ENCODE peak calls at places on chromosomes 7 and 10, in ten cellular contexts. One of them, this sample, is unnamed.

GRCh38 chr10:13971586-13972475 is 358.9 kb downstream of the FRMD4A start:
- DNase-seq in left ventricle myocardium inferior: no peak
- DNase-seq in MM.1S: no peak
- DNase-seq in OCI-LY7: no peak
- DNase-seq in cardiac muscle cell: peak; percentile 57
- DNase-seq in psoas muscle: no peak
- DNase-seq in neural progenitor cell: no peak
- DNase-seq in uterus: no peak
- DNase-seq in heart right ventricle: no peak
- DNase-seq in GM06990: no peak
- DNase-seq in this sample: no peak

GRCh38 chr10:114281006-114281405 is 42.0 kb downstream of the VWA2 start:
- DNase-seq in OCI-LY7: no peak
- DNase-seq in cardiac muscle cell: no peak
- DNase-seq in heart right ventricle: no peak
- DNase-seq in left ventricle myocardium inferior: no peak
- DNase-seq in MM.1S: no peak
- DNase-seq in psoas muscle: no peak
- DNase-seq in uterus: no peak
- DNase-seq in neural progenitor cell: no peak
- DNase-seq in GM06990: no peak
- DNase-seq in this sample: no peak

GRCh38 chr10:125684583-125684982 is 1.6 kb upstream of the TEX36 start:
- DNase-seq in psoas muscle: no peak
- DNase-seq in uterus: no peak
- DNase-seq in heart right ventricle: no peak
- DNase-seq in cardiac muscle cell: no peak
- DNase-seq in left ventricle myocardium inferior: no peak
- DNase-seq in neural progenitor cell: no peak
- DNase-seq in MM.1S: no peak
- DNase-seq in GM06990: no peak
- DNase-seq in OCI-LY7: no peak
- DNase-seq in this sample: no peak

GRCh38 chr7:96778263-96778662 is 68.6 kb upstream of the SEM1 start:
- DNase-seq in neural progenitor cell: peak; percentile 29
- DNase-seq in cardiac muscle cell: no peak
- DNase-seq in left ventricle myocardium inferior: no peak
- DNase-seq in psoas muscle: no peak
- DNase-seq in MM.1S: no peak
- DNase-seq in heart right ventricle: no peak
- DNase-seq in OCI-LY7: peak; percentile 2
- DNase-seq in GM06990: no peak
- DNase-seq in uterus: no peak
- DNase-seq in this sample: no peak

GRCh38 chr7:45597286-45597984 is 23.3 kb downstream of the ADCY1 start:
- DNase-seq in neural progenitor cell: no peak
- DNase-seq in MM.1S: no peak
- DNase-seq in GM06990: no peak
- DNase-seq in psoas muscle: no peak
- DNase-seq in cardiac muscle cell: no peak
- DNase-seq in heart right ventricle: no peak
- DNase-seq in uterus: no peak
- DNase-seq in left ventricle myocardium inferior: no peak
- DNase-seq in OCI-LY7: no peak
- DNase-seq in this sample: no peak

GRCh38 chr7:143205560-143206293 is 16.1 kb upstream of the TAS2R40 start:
- DNase-seq in heart right ventricle: no peak
- DNase-seq in cardiac muscle cell: peak; percentile 14
- DNase-seq in MM.1S: peak; percentile 88
- DNase-seq in psoas muscle: no peak
- DNase-seq in left ventricle myocardium inferior: no peak
- DNase-seq in GM06990: no peak
- DNase-seq in OCI-LY7: peak; percentile 60
- DNase-seq in neural progenitor cell: no peak
- DNase-seq in uterus: no peak
- DNase-seq in this sample: no peak

GRCh38 chr7:44257618-44258422 is 57.0 kb downstream of the YKT6 start:
- DNase-seq in heart right ventricle: peak; percentile 75
- DNase-seq in psoas muscle: peak; percentile 89
- DNase-seq in MM.1S: peak; percentile 90
- DNase-seq in uterus: peak; percentile 62
- DNase-seq in GM06990: peak; percentile 88
- DNase-seq in cardiac muscle cell: peak; percentile 89
- DNase-seq in OCI-LY7: peak; percentile 65
- DNase-seq in neural progenitor cell: peak; percentile 40
- DNase-seq in left ventricle myocardium inferior: peak; percentile 78
- DNase-seq in this sample: peak; percentile 70

GRCh38 chr10:63822496-63822895 is 301.3 kb downstream of the REEP3 start:
- DNase-seq in uterus: no peak
- DNase-seq in cardiac muscle cell: no peak
- DNase-seq in left ventricle myocardium inferior: no peak
- DNase-seq in MM.1S: no peak
- DNase-seq in psoas muscle: no peak
- DNase-seq in GM06990: no peak
- DNase-seq in neural progenitor cell: no peak
- DNase-seq in OCI-LY7: no peak
- DNase-seq in heart right ventricle: no peak
- DNase-seq in this sample: no peak

GRCh38 chr7:139479620-139480019 is 3.9 kb downstream of the KLRG2 start:
- DNase-seq in heart right ventricle: no peak
- DNase-seq in left ventricle myocardium inferior: no peak
- DNase-seq in cardiac muscle cell: no peak
- DNase-seq in psoas muscle: no peak
- DNase-seq in MM.1S: no peak
- DNase-seq in OCI-LY7: no peak
- DNase-seq in neural progenitor cell: no peak
- DNase-seq in uterus: no peak
- DNase-seq in GM06990: no peak
- DNase-seq in this sample: no peak

GRCh38 chr7:17401806-17402627 is 103.6 kb downstream of the AHR start:
- DNase-seq in MM.1S: no peak
- DNase-seq in cardiac muscle cell: no peak
- DNase-seq in neural progenitor cell: no peak
- DNase-seq in psoas muscle: no peak
- DNase-seq in OCI-LY7: no peak
- DNase-seq in GM06990: peak; percentile 45
- DNase-seq in heart right ventricle: no peak
- DNase-seq in left ventricle myocardium inferior: no peak
- DNase-seq in uterus: no peak
- DNase-seq in this sample: no peak

GRCh38 chr7:157361537-157361936 is 24.7 kb downstream of the DNAJB6 start:
- DNase-seq in psoas muscle: no peak
- DNase-seq in neural progenitor cell: no peak
- DNase-seq in cardiac muscle cell: no peak
- DNase-seq in uterus: no peak
- DNase-seq in OCI-LY7: no peak
- DNase-seq in GM06990: no peak
- DNase-seq in MM.1S: no peak
- DNase-seq in heart right ventricle: no peak
- DNase-seq in left ventricle myocardium inferior: no peak
- DNase-seq in this sample: no peak
- H3K36me3 ChIP-seq in psoas muscle: peaks cover 76% of the 10 kb centered on the region
- H3K36me3 ChIP-seq in neural progenitor cell: peaks cover 9% of the 10 kb centered on the region
- H3K36me3 ChIP-seq in cardiac muscle cell: peaks cover 22% of the 10 kb centered on the region
- H3K36me3 ChIP-seq in uterus: no peaks in the 10 kb centered on the region
- H3K36me3 ChIP-seq in OCI-LY7: peaks cover 92% of the 10 kb centered on the region
- H3K36me3 ChIP-seq in GM06990: peaks cover 25% of the 10 kb centered on the region
- H3K36me3 ChIP-seq in MM.1S: peaks cover 31% of the 10 kb centered on the region
- H3K36me3 ChIP-seq in heart right ventricle: no peaks in the 10 kb centered on the region
- H3K36me3 ChIP-seq in left ventricle myocardium inferior: peaks cover 78% of the 10 kb centered on the region
- H3K36me3 ChIP-seq in this sample: peaks cover 82% of the 10 kb centered on the region

GRCh38 chr10:77666821-77667220 is 29.2 kb upstream of the KCNMA1 start:
- DNase-seq in MM.1S: no peak
- DNase-seq in GM06990: no peak
- DNase-seq in left ventricle myocardium inferior: no peak
- DNase-seq in OCI-LY7: no peak
- DNase-seq in uterus: no peak
- DNase-seq in neural progenitor cell: no peak
- DNase-seq in heart right ventricle: no peak
- DNase-seq in psoas muscle: no peak
- DNase-seq in cardiac muscle cell: no peak
- DNase-seq in this sample: no peak
- TF ChIP-seq CTCF in MM.1S: no peak
- TF ChIP-seq CTCF in GM06990: no peak
- TF ChIP-seq CTCF in left ventricle myocardium inferior: no peak
- TF ChIP-seq CTCF in OCI-LY7: no peak
- TF ChIP-seq CTCF in uterus: no peak
- TF ChIP-seq CTCF in neural progenitor cell: no peak
- TF ChIP-seq CTCF in heart right ventricle: no peak
- TF ChIP-seq CTCF in psoas muscle: no peak
- TF ChIP-seq CTCF in cardiac muscle cell: no peak
- TF ChIP-seq CTCF in this sample: no peak

GRCh38 chr7:107911981-107912380 is 21.0 kb downstream of the DLD start:
- DNase-seq in heart right ventricle: no peak
- DNase-seq in OCI-LY7: no peak
- DNase-seq in left ventricle myocardium inferior: no peak
- DNase-seq in psoas muscle: no peak
- DNase-seq in GM06990: no peak
- DNase-seq in MM.1S: no peak
- DNase-seq in uterus: no peak
- DNase-seq in neural progenitor cell: no peak
- DNase-seq in cardiac muscle cell: no peak
- DNase-seq in this sample: no peak

GRCh38 chr7:107913846-107914245 is 22.9 kb downstream of the DLD start:
- DNase-seq in uterus: no peak
- DNase-seq in heart right ventricle: no peak
- DNase-seq in neural progenitor cell: no peak
- DNase-seq in MM.1S: no peak
- DNase-seq in psoas muscle: no peak
- DNase-seq in OCI-LY7: no peak
- DNase-seq in left ventricle myocardium inferior: no peak
- DNase-seq in GM06990: no peak
- DNase-seq in cardiac muscle cell: no peak
- DNase-seq in this sample: no peak

GRCh38 chr7:107917770-107918651 is 27.0 kb downstream of the DLD start:
- DNase-seq in left ventricle myocardium inferior: no peak
- DNase-seq in psoas muscle: no peak
- DNase-seq in heart right ventricle: no peak
- DNase-seq in cardiac muscle cell: no peak
- DNase-seq in MM.1S: no peak
- DNase-seq in uterus: no peak
- DNase-seq in GM06990: no peak
- DNase-seq in OCI-LY7: no peak
- DNase-seq in neural progenitor cell: no peak
- DNase-seq in this sample: no peak

GRCh38 chr7:107918948-107919347 is 28.0 kb downstream of the DLD start:
- DNase-seq in uterus: no peak
- DNase-seq in neural progenitor cell: no peak
- DNase-seq in OCI-LY7: no peak
- DNase-seq in GM06990: no peak
- DNase-seq in psoas muscle: no peak
- DNase-seq in heart right ventricle: no peak
- DNase-seq in cardiac muscle cell: no peak
- DNase-seq in left ventricle myocardium inferior: no peak
- DNase-seq in MM.1S: no peak
- DNase-seq in this sample: no peak

GRCh38 chr7:107914834-107915233 is 23.9 kb downstream of the DLD start:
- DNase-seq in cardiac muscle cell: no peak
- DNase-seq in neural progenitor cell: no peak
- DNase-seq in uterus: no peak
- DNase-seq in left ventricle myocardium inferior: no peak
- DNase-seq in heart right ventricle: no peak
- DNase-seq in OCI-LY7: no peak
- DNase-seq in MM.1S: no peak
- DNase-seq in psoas muscle: no peak
- DNase-seq in GM06990: no peak
- DNase-seq in this sample: no peak
- H3K36me3 ChIP-seq in cardiac muscle cell: peaks cover 62% of the 10 kb centered on the region
- H3K36me3 ChIP-seq in neural progenitor cell: peaks cover 51% of the 10 kb centered on the region
- H3K36me3 ChIP-seq in uterus: no peaks in the 10 kb centered on the region
- H3K36me3 ChIP-seq in left ventricle myocardium inferior: peaks cover 80% of the 10 kb centered on the region
- H3K36me3 ChIP-seq in heart right ventricle: no peaks in the 10 kb centered on the region
- H3K36me3 ChIP-seq in OCI-LY7: peaks cover 98% of the 10 kb centered on the region
- H3K36me3 ChIP-seq in MM.1S: peaks cover 14% of the 10 kb centered on the region
- H3K36me3 ChIP-seq in psoas muscle: peaks cover 80% of the 10 kb centered on the region
- H3K36me3 ChIP-seq in GM06990: peaks cover 1% of the 10 kb centered on the region
- H3K36me3 ChIP-seq in this sample: peaks cover 69% of the 10 kb centered on the region

DNA sequence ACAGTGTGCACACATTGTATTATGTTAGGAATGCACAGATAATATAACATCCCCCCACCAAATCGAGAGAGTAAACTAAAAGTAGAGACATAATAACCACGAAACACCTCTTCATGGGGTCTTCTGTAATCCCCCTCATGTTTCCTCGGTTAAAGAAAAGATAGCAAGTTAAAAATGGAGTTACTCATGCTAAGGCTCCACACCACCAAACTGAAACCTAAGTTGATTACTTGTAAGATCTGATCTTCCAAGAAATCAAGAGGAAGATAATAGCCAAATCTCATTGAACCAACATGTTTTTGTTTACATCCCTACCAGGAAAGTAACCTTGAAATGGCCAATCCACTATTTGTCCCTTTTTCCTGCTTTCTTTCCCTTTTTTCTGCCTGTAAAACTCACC is 11.7 kb upstream of the ETV1 start:
- DNase-seq in MM.1S: no peak
- DNase-seq in uterus: no peak
- DNase-seq in neural progenitor cell: no peak
- DNase-seq in GM06990: no peak
- DNase-seq in OCI-LY7: no peak
- DNase-seq in psoas muscle: no peak
- DNase-seq in cardiac muscle cell: no peak
- DNase-seq in heart right ventricle: no peak
- DNase-seq in left ventricle myocardium inferior: no peak
- DNase-seq in this sample: no peak
- TF ChIP-seq CTCF in MM.1S: no peak
- TF ChIP-seq CTCF in uterus: no peak
- TF ChIP-seq CTCF in neural progenitor cell: no peak
- TF ChIP-seq CTCF in GM06990: no peak
- TF ChIP-seq CTCF in OCI-LY7: no peak
- TF ChIP-seq CTCF in psoas muscle: no peak
- TF ChIP-seq CTCF in cardiac muscle cell: no peak
- TF ChIP-seq CTCF in heart right ventricle: no peak
- TF ChIP-seq CTCF in left ventricle myocardium inferior: no peak
- TF ChIP-seq CTCF in this sample: no peak

DNA sequence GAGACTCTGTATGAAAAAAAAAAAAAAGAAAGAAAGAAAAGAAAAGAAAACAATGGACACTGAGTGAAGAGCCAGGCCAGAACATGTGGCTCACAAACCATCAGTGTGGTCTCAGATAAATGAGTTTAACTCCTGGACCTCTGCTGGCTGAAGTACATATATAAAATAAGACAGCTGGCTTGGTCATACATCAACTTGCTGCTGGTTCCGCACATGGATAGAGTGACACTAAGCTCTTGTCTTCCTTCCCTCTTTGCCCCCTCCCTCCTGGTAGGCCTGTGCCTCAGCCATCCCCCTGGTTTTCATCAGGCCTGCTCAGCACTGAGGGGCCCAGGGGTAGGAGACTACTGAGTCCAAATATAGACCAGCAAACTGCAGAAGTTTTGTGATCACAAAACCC is 58.1 kb upstream of the DGKI start:
- DNase-seq in left ventricle myocardium inferior: no peak
- DNase-seq in heart right ventricle: no peak
- DNase-seq in psoas muscle: no peak
- DNase-seq in uterus: no peak
- DNase-seq in GM06990: no peak
- DNase-seq in neural progenitor cell: no peak
- DNase-seq in MM.1S: no peak
- DNase-seq in OCI-LY7: peak; percentile 10
- DNase-seq in cardiac muscle cell: no peak
- DNase-seq in this sample: no peak
- H3K36me3 ChIP-seq in left ventricle myocardium inferior: peaks cover 80% of the 10 kb centered on the region
- H3K36me3 ChIP-seq in heart right ventricle: no peaks in the 10 kb centered on the region
- H3K36me3 ChIP-seq in psoas muscle: peaks cover 54% of the 10 kb centered on the region
- H3K36me3 ChIP-seq in uterus: no peaks in the 10 kb centered on the region
- H3K36me3 ChIP-seq in GM06990: peaks cover 25% of the 10 kb centered on the region
- H3K36me3 ChIP-seq in neural progenitor cell: peaks cover 15% of the 10 kb centered on the region
- H3K36me3 ChIP-seq in MM.1S: peaks cover 16% of the 10 kb centered on the region
- H3K36me3 ChIP-seq in OCI-LY7: peaks cover 60% of the 10 kb centered on the region
- H3K36me3 ChIP-seq in cardiac muscle cell: peaks cover 28% of the 10 kb centered on the region
- H3K36me3 ChIP-seq in this sample: peaks cover 97% of the 10 kb centered on the region

GRCh38 chr10:44733743-44734488 is 177.2 kb upstream of the TMEM72 start:
- DNase-seq in heart right ventricle: no peak
- DNase-seq in OCI-LY7: no peak
- DNase-seq in neural progenitor cell: peak; percentile 16
- DNase-seq in MM.1S: peak; percentile 18
- DNase-seq in cardiac muscle cell: no peak
- DNase-seq in psoas muscle: no peak
- DNase-seq in left ventricle myocardium inferior: no peak
- DNase-seq in uterus: no peak
- DNase-seq in GM06990: no peak
- DNase-seq in this sample: no peak
- TF ChIP-seq CTCF in heart right ventricle: no peak
- TF ChIP-seq CTCF in OCI-LY7: no peak
- TF ChIP-seq CTCF in neural progenitor cell: peak; percentile 44
- TF ChIP-seq CTCF in MM.1S: peak; percentile 48
- TF ChIP-seq CTCF in cardiac muscle cell: peak; percentile 30
- TF ChIP-seq CTCF in psoas muscle: no peak
- TF ChIP-seq CTCF in left ventricle myocardium inferior: peak; percentile 30
- TF ChIP-seq CTCF in uterus: no peak
- TF ChIP-seq CTCF in GM06990: no peak
- TF ChIP-seq CTCF in this sample: no peak

This sample was measured in left lung.